ENCODE peak calls at places on chromosome 5, in six cellular contexts. I is right atrium auricular region, R is GM06990, M is suprapubic skin, K is MM.1S, P is choroid plexus epithelial cell. Q is an unnamed sample.
A peak's percentile ranks its signal among the peaks of the same experiment; 100 is the strongest.

GRCh38 chr5:174231961-174232487 is 186.5 kb downstream of the NSG2 start:
- DNase-seq in I (no peak), R (no peak), M (no peak), K (no peak), P (peak; percentile 31), Q (no peak)

GRCh38 chr5:73444499-73445432 is 3.8 kb downstream of the FOXD1 start:
- DNase-seq in I (no peak), R (no peak), M (no peak), K (no peak), P (peak; percentile 54), Q (peak; percentile 40)

GRCh38 chr5:156178117-156178516 is 148.8 kb upstream of the SGCD start:
- DNase-seq in I (no peak), R (no peak), M (no peak), K (no peak), P (no peak), Q (no peak)

GRCh38 chr5:6328173-6328572 is 50.2 kb downstream of the MED10 start:
- DNase-seq in I (no peak), R (no peak), M (no peak), K (peak; percentile 44), P (peak; percentile 46), Q (peak; percentile 85)

GRCh38 chr5:66554211-66554610 is 42.0 kb upstream of the MAST4 start:
- DNase-seq in I (no peak), R (peak; percentile 57), M (no peak), K (peak; percentile 83), P (peak; percentile 5), Q (no peak)

GRCh38 chr5:134873494-134873893 is 677 bp upstream of the TXNDC15 start:
- DNase-seq in I (no peak), R (no peak), M (no peak), K (peak; percentile 43), P (no peak), Q (peak; percentile 9)

GRCh38 chr5:110159202-110159601 is 469.5 kb downstream of the MAN2A1 start:
- DNase-seq in I (no peak), R (no peak), M (no peak), K (no peak), P (peak; percentile 76), Q (no peak)

GRCh38 chr5:35041251-35041650 is 6.5 kb downstream of the AGXT2 start:
- DNase-seq in I (no peak), R (no peak), M (no peak), K (no peak), P (no peak), Q (no peak)

GRCh38 chr5:125326114-125326513 is 579.7 kb upstream of the ZNF608 start:
- DNase-seq in I (no peak), R (no peak), M (no peak), K (no peak), P (peak; percentile 90), Q (no peak)

GRCh38 chr5:168826292-168826725 is 247.1 kb upstream of the PANK3 start:
- DNase-seq in I (no peak), R (no peak), M (no peak), K (no peak), P (no peak), Q (no peak)

GRCh38 chr5:69010443-69010842 is 83.4 kb upstream of the SLC30A5 start:
- DNase-seq in I (no peak), R (no peak), M (no peak), K (no peak), P (no peak), Q (no peak)

GRCh38 chr5:170345971-170346370 is 43.2 kb downstream of the KCNMB1 start:
- DNase-seq in I (no peak), R (no peak), M (no peak), K (no peak), P (no peak), Q (no peak)

GRCh38 chr5:72949481-72949880 is 6.4 kb upstream of the FCHO2 start:
- DNase-seq in I (no peak), R (no peak), M (no peak), K (no peak), P (peak; percentile 30), Q (no peak)

GRCh38 chr5:133325834-133326233 is 274.0 kb downstream of the HSPA4 start:
- DNase-seq in I (no peak), R (no peak), M (no peak), K (no peak), P (no peak), Q (no peak)

GRCh38 chr5:133969654-133970324 is 1.4 kb upstream of the C5orf15 start:
- DNase-seq in I (no peak), R (no peak), M (no peak), K (no peak), P (no peak), Q (no peak)

GRCh38 chr5:91632871-91633270 is 249.8 kb upstream of the ARRDC3 start:
- DNase-seq in I (no peak), R (no peak), M (no peak), K (peak; percentile 22), P (no peak), Q (peak; percentile 79)

GRCh38 chr5:113264061-113264460 is 170.7 kb downstream of the TSSK1B start:
- DNase-seq in I (no peak), R (no peak), M (no peak), K (no peak), P (peak; percentile 92), Q (no peak)

GRCh38 chr5:170863646-170864045 is 1.8 kb downstream of the RANBP17 start:
- DNase-seq in I (no peak), R (no peak), M (no peak), K (no peak), P (peak; percentile 94), Q (no peak)

GRCh38 chr5:127878174-127878750 is 175.1 kb downstream of the CCDC192 start:
- DNase-seq in I (no peak), R (no peak), M (no peak), K (peak; percentile 19), P (peak; percentile 76), Q (peak; percentile 60)

GRCh38 chr5:125870271-125870670 is 552.9 kb upstream of the GRAMD2B start:
- DNase-seq in I (no peak), R (no peak), M (no peak), K (no peak), P (no peak), Q (peak; percentile 22)

GRCh38 chr5:73135429-73136276 is 15.3 kb downstream of the TMEM171 start:
- DNase-seq in I (no peak), R (no peak), M (no peak), K (peak; percentile 16), P (peak; percentile 75), Q (peak; percentile 56)

GRCh38 chr5:140153905-140154304 is 21.1 kb upstream of the CYSTM1 start:
- DNase-seq in I (no peak), R (no peak), M (no peak), K (no peak), P (no peak), Q (peak; percentile 85)

GRCh38 chr5:85077581-85077980 is 692.9 kb upstream of the EDIL3 start:
- DNase-seq in I (no peak), R (no peak), M (no peak), K (no peak), P (peak; percentile 0), Q (no peak)

GRCh38 chr5:164663223-164663989 is 1158.0 kb downstream of the MAT2B start:
- DNase-seq in I (no peak), R (no peak), M (no peak), K (no peak), P (peak; percentile 1), Q (no peak)

GRCh38 chr5:93602261-93603149 is 19.5 kb downstream of the NR2F1 start:
- DNase-seq in I (no peak), R (no peak), M (no peak), K (no peak), P (peak; percentile 64), Q (peak; percentile 80)

GRCh38 chr5:93600409-93601052 is 17.5 kb downstream of the NR2F1 start:
- DNase-seq in I (no peak), R (no peak), M (no peak), K (no peak), P (peak; percentile 86), Q (peak; percentile 27)

GRCh38 chr5:93603191-93603590 is 20.2 kb downstream of the NR2F1 start:
- DNase-seq in I (no peak), R (no peak), M (no peak), K (no peak), P (peak; percentile 69), Q (peak; percentile 50)

GRCh38 chr5:93601053-93601429 is 18.0 kb downstream of the NR2F1 start:
- DNase-seq in I (no peak), R (no peak), M (no peak), K (no peak), P (peak; percentile 36), Q (peak; percentile 2)

GRCh38 chr5:93601433-93602175 is 18.6 kb downstream of the NR2F1 start:
- DNase-seq in I (no peak), R (no peak), M (no peak), K (no peak), P (peak; percentile 90), Q (peak; percentile 17)
- H3K4me3 ChIP-seq in I (peak overlapping the region; percentile 28), R (no peak overlapping the region), M (no peak overlapping the region), K (no peak overlapping the region), P (peak overlapping the region; percentile 53), Q (no peak overlapping the region)

DNA sequence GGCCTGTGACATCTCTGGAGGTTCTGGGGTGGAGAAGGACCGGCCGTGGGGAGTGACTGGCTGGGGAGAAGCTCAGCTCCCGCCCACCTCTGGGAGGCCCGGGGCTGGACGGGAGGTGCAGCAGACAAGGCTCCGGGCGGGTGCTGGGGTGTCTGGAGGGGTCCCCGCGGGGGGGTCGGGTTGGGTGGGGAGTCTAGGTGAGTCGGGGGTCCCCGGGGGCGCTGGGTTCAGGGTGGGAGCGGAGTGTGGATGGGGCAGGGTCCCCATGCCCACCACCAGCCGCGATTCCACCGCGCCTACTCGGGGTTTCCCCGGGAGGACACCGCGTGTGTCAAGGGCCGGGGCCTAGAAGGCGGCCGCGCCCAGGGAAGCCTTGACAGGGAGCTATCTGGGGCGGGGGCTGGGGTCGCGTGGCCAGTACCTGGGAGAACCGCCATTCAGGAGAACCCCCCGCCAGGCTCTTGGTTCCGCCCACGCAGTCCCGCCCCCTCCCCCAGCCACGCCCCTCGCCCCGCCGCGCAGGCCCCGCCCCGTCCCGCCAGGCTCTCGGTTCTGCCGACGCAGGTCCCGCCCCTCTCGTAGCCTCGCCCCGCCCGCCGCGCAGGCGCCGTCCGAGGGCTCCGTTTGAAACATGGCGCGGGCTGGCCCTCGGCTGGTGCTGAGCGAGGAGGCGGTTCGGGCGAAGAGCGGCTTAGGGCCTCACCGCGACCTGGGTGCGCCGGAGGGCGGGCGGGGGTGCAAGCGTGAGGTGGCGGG is at the start of gene CEP72:
- DNase-seq in I (peak; percentile 80), R (peak; percentile 91), M (peak; percentile 95), K (peak; percentile 90), P (peak; percentile 89), Q (peak; percentile 95)
- TF ChIP-seq CTCF in I (no peak), R (no peak), M (no peak), K (no peak), P (no peak), Q (no peak)

DNA sequence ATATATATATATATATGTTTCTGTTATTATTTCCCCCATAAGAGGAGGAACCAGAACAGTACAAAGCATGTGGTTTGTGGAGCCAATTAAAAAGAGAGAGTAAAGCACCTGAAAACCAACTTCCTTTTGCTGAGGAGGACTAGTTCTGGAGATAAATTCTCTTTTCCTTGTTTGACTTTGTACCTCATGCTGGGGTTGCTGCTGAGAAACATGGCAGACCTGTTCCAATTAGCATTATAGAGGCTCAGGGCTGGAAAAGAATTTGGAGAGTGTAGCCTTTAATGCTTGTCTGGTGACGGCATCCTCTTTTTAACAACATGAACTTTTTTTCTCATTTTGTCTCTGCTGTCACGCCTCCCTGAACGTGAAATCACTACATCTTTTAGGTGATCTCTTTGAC is 32.8 kb upstream of the NMUR2 start:
- DNase-seq in I (no peak), R (no peak), M (no peak), K (no peak), P (no peak), Q (peak; percentile 62)
- H3K4me3 ChIP-seq in I (no peak overlapping the region), R (no peak overlapping the region), M (no peak overlapping the region), K (no peak overlapping the region), P (no peak overlapping the region), Q (no peak overlapping the region)

GRCh38 chr5:75716715-75717081 is 539 bp downstream of the POC5 start:
- DNase-seq in I (no peak), R (no peak), M (no peak), K (no peak), P (peak; percentile 4), Q (peak; percentile 52)
- TF ChIP-seq CTCF in I (no peak), R (no peak), M (no peak), K (no peak), P (no peak), Q (no peak)

Q was measured in neural progenitor cell.